ENCODE peak calls at places on chromosomes 16 and 17, in ten cellular contexts. N is HCT116, H is IMR-90, O is A549, R is body of pancreas, C is Peyer's patch, F is ovary, I is uterus, V is transverse colon, Q is breast epithelium. M is an unnamed sample.
A peak's percentile ranks its signal among the peaks of the same experiment; 100 is the strongest.

GRCh38 chr16:46649571-46649970 is 28.4 kb upstream of the SHCBP1 start:
- DNase-seq in V (peak; percentile 38), I (peak; percentile 77), N (no peak), H (peak; percentile 51), R (peak; percentile 18), C (no peak), O (no peak), Q (peak; percentile 58), F (no peak), M (no peak)

GRCh38 chr16:67163903-67164558 is 514 bp upstream of the HSF4 start:
- DNase-seq in R (no peak), N (no peak), O (no peak), V (no peak), C (no peak), Q (no peak), H (no peak), I (no peak), F (peak; percentile 83), M (no peak)

GRCh38 chr16:8764486-8765250 is 32.8 kb downstream of the TMEM186 start:
- DNase-seq in I (no peak), O (no peak), R (no peak), F (peak; percentile 12), Q (no peak), N (no peak), H (no peak), V (no peak), C (no peak), M (no peak)

GRCh38 chr17:61405047-61405685 is 5.5 kb downstream of the TBX2 start:
- DNase-seq in H (peak; percentile 41), V (no peak), F (peak; percentile 30), N (no peak), Q (no peak), R (no peak), O (no peak), I (peak; percentile 22), C (no peak), M (no peak)

GRCh38 chr16:81831722-81832126 is 52.6 kb downstream of the PLCG2 start:
- DNase-seq in V (peak; percentile 79), R (peak; percentile 16), Q (peak; percentile 29), H (no peak), F (no peak), C (peak; percentile 90), N (no peak), I (no peak), O (no peak), M (no peak)

GRCh38 chr16:9012330-9012729 is 48.6 kb upstream of the USP7 start:
- DNase-seq in O (no peak), R (no peak), H (no peak), N (no peak), V (no peak), Q (no peak), I (no peak), F (no peak), C (no peak), M (no peak)

GRCh38 chr16:3056336-3057180 is 8.9 kb upstream of the IL32 start:
- DNase-seq in V (no peak), I (no peak), F (no peak), C (no peak), Q (no peak), R (no peak), N (no peak), H (no peak), O (no peak), M (no peak)

GRCh38 chr16:83420206-83420760 is 387.5 kb upstream of the HSBP1 start:
- DNase-seq in N (no peak), H (peak; percentile 47), R (no peak), O (no peak), V (no peak), C (no peak), Q (no peak), I (no peak), F (no peak), M (no peak)

DNA sequence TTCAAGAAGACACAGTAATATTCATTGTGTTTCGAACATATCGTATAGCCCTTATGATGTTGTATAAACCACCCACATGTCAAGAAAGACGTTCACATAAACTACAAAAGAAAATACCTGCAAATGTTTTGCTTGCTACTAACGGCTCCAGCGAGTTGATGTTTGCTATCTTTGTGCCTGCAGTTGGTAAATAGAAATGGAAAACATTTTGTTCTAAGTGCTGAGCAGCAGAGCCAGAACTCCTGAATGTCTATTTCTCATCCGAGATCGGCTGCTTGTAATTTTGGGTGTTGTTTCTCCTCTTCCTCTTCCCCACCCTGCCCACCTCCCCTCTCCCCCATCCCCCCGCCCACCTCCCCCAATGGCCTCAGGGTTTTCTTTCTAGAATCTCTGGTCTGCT is 5.0 kb downstream of the SYT17 start:
- DNase-seq in F (no peak), O (no peak), N (no peak), C (no peak), H (no peak), Q (no peak), I (no peak), V (no peak), R (no peak), M (no peak)
- TF ChIP-seq POLR2A in F (no peak), O (no peak), N (no peak), C (no peak), H (no peak), Q (no peak), I (no peak), V (no peak), R (no peak), M (no peak)

GRCh38 chr17:32443827-32444300 is 446 bp upstream of the PSMD11 start:
- DNase-seq in C (no peak), I (no peak), R (no peak), V (no peak), Q (no peak), F (no peak), N (no peak), H (no peak), O (no peak), M (no peak)

GRCh38 chr17:32445976-32446375 is 1.7 kb downstream of the PSMD11 start:
- DNase-seq in N (no peak), O (peak; percentile 30), F (no peak), R (no peak), Q (no peak), I (no peak), H (peak; percentile 57), C (no peak), V (no peak), M (no peak)

GRCh38 chr17:32445075-32445427 is 741 bp downstream of the PSMD11 start:
- DNase-seq in R (no peak), C (no peak), Q (no peak), F (no peak), N (no peak), I (no peak), O (peak; percentile 61), V (peak; percentile 51), H (peak; percentile 71), M (peak; percentile 31)

GRCh38 chr17:32445497-32445896 is 1.2 kb downstream of the PSMD11 start:
- DNase-seq in R (no peak), H (no peak), Q (no peak), O (no peak), I (no peak), F (no peak), C (no peak), V (no peak), N (no peak), M (no peak)

DNA sequence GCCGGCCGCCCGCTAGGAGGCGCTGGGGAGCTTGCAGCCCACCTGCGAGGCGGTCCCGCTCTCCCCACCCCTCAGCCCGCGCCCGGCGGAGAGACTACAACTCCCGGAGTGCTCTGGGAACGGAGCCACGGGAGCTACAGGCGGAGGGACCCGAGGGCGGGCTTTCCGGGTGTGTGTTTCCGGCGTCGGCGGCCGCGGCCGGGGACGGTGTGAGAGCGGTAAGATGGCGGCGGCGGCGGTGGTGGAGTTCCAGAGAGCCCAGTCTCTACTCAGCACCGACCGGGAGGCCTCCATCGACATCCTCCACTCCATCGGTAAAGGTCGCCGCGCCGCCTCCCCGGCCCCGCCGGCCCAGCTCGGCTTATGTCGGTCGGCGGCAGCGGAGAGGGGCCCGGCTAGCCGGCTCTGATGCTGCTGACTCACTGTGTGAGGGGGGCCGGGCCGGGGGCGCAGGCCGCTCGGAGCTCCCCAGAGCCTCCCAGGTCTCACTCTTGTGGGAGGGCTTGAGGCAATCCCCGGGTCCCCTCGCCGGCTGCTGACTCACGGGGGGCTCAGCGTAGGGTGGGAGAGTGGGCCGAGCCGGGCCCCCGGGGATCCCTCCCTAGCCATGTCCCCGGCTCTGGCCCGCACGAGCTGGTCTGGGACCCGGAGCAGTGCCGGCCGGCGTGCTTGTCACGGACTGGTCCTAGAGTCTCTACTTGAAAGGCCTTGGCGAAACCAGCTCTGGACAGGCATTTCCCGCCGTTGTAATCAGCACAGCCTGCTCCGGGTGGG is at the start of gene PSMD11:
- DNase-seq in V (peak; percentile 98), C (peak; percentile 98), Q (peak; percentile 96), N (peak; percentile 92), I (peak; percentile 98), O (peak; percentile 98), F (peak; percentile 99), H (peak; percentile 95), R (peak; percentile 98), M (peak; percentile 87)
- TF ChIP-seq POLR2A in V (peak; percentile 56), C (peak; percentile 65), Q (peak; percentile 24), N (no peak), I (peak; percentile 57), O (peak; percentile 85), F (peak; percentile 68), H (peak; percentile 56), R (no peak), M (peak; percentile 58)

GRCh38 chr16:51637744-51638100 is 486.7 kb upstream of the SALL1 start:
- DNase-seq in H (no peak), V (no peak), I (no peak), R (no peak), C (no peak), N (no peak), O (no peak), F (no peak), Q (no peak), M (no peak)

GRCh38 chr16:51638338-51639135 is 487.5 kb upstream of the SALL1 start:
- DNase-seq in V (no peak), O (no peak), C (no peak), N (no peak), H (peak; percentile 6), I (no peak), F (no peak), R (no peak), Q (no peak), M (no peak)

GRCh38 chr16:51641191-51641765 is 490.2 kb upstream of the SALL1 start:
- DNase-seq in I (no peak), H (no peak), N (no peak), Q (no peak), F (no peak), C (no peak), V (no peak), O (no peak), R (no peak), M (no peak)

GRCh38 chr16:51640196-51640595 is 489.1 kb upstream of the SALL1 start:
- DNase-seq in Q (no peak), O (no peak), F (no peak), V (no peak), N (no peak), H (no peak), I (no peak), C (no peak), R (no peak), M (no peak)

GRCh38 chr16:51636913-51637743 is 486.1 kb upstream of the SALL1 start:
- DNase-seq in N (no peak), F (no peak), V (no peak), O (no peak), Q (no peak), I (no peak), R (no peak), C (no peak), H (no peak), M (peak; percentile 22)
- TF ChIP-seq POLR2A in N (no peak), F (no peak), V (no peak), O (no peak), Q (no peak), I (no peak), R (no peak), C (no peak), H (no peak), M (peak; percentile 28)

GRCh38 chr17:44317545-44317944 is 7.1 kb downstream of the SLC25A39 start:
- DNase-seq in V (no peak), N (no peak), O (no peak), Q (no peak), H (no peak), R (no peak), F (no peak), C (no peak), I (no peak), M (no peak)
- TF ChIP-seq POLR2A in V (no peak), N (no peak), O (no peak), Q (no peak), H (no peak), R (no peak), F (no peak), C (no peak), I (no peak), M (no peak)